ENCODE peak calls at places on chromosome 11, in nine cellular contexts. B, U, S, Y, K, I, X, P and N are unnamed samples.

GRCh38 chr11:111399187-111400031 is 20.3 kb upstream of the POU2AF1 start:
- ATAC-seq in B (no peak), U (no peak), S (no peak), Y (no peak), K (no peak), I (no peak), X (no peak), P (no peak), N (no peak)

GRCh38 chr11:82003671-82004148 is 730.0 kb downstream of the FAM181B start:
- ATAC-seq in B (no peak), U (peak; percentile 38), S (no peak), Y (peak; percentile 89), K (no peak), I (no peak), X (no peak), P (no peak), N (peak; percentile 49)

GRCh38 chr11:26522912-26523610 is 49.0 kb downstream of the MUC15 start:
- ATAC-seq in B (no peak), U (no peak), S (peak; percentile 25), Y (peak; percentile 39), K (no peak), I (no peak), X (no peak), P (no peak), N (no peak)

GRCh38 chr11:74895340-74896116 is 53.4 kb downstream of the XRRA1 start:
- ATAC-seq in B (peak; percentile 95), U (no peak), S (no peak), Y (no peak), K (no peak), I (no peak), X (no peak), P (no peak), N (no peak)

GRCh38 chr11:7072401-7073028 is 16.3 kb upstream of the RBMXL2 start:
- ATAC-seq in B (no peak), U (no peak), S (no peak), Y (peak; percentile 64), K (no peak), I (no peak), X (no peak), P (no peak), N (no peak)

GRCh38 chr11:45988922-45989321 is 66.5 kb downstream of the LARGE2 start:
- ATAC-seq in B (no peak), U (no peak), S (no peak), Y (no peak), K (no peak), I (no peak), X (no peak), P (no peak), N (no peak)

GRCh38 chr11:129374993-129375721 is 491 bp upstream of the BARX2 start:
- ATAC-seq in B (peak; percentile 35), U (peak; percentile 67), S (peak; percentile 73), Y (peak; percentile 73), K (peak; percentile 79), I (no peak), X (no peak), P (peak; percentile 21), N (peak; percentile 6)

GRCh38 chr11:8863838-8864237 is 47.2 kb upstream of the AKIP1 start:
- ATAC-seq in B (no peak), U (no peak), S (peak; percentile 70), Y (peak; percentile 23), K (no peak), I (no peak), X (no peak), P (peak; percentile 84), N (no peak)

GRCh38 chr11:128735935-128736610 is 42.2 kb downstream of the FLI1 start:
- ATAC-seq in B (no peak), U (peak; percentile 85), S (no peak), Y (no peak), K (no peak), I (peak; percentile 68), X (peak; percentile 59), P (no peak), N (peak; percentile 44)

GRCh38 chr11:130002846-130003716 is 446 bp upstream of the PRDM10 start:
- ATAC-seq in B (peak; percentile 90), U (peak; percentile 84), S (peak; percentile 77), Y (peak; percentile 82), K (peak; percentile 85), I (peak; percentile 79), X (peak; percentile 75), P (peak; percentile 83), N (peak; percentile 80)

GRCh38 chr11:27087425-27087824 is 46.8 kb downstream of the BBOX1 start:
- ATAC-seq in B (no peak), U (no peak), S (peak; percentile 75), Y (peak; percentile 67), K (no peak), I (no peak), X (no peak), P (peak; percentile 36), N (no peak)

GRCh38 chr11:71998649-71999310 is at the start of gene IL18BP:
- ATAC-seq in B (peak; percentile 24), U (peak; percentile 55), S (no peak), Y (no peak), K (no peak), I (peak; percentile 83), X (peak; percentile 76), P (no peak), N (peak; percentile 38)

GRCh38 chr11:69227271-69227670 is 66.7 kb upstream of the MYEOV start:
- ATAC-seq in B (no peak), U (no peak), S (no peak), Y (no peak), K (no peak), I (no peak), X (no peak), P (no peak), N (no peak)

GRCh38 chr11:19026862-19027261 is 33.7 kb downstream of the MRGPRX2 start:
- ATAC-seq in B (peak; percentile 48), U (no peak), S (no peak), Y (no peak), K (no peak), I (no peak), X (no peak), P (no peak), N (peak; percentile 67)

GRCh38 chr11:79336740-79337517 is 103.9 kb downstream of the TENM4 start:
- ATAC-seq in B (no peak), U (no peak), S (no peak), Y (no peak), K (no peak), I (no peak), X (no peak), P (peak; percentile 54), N (no peak)

GRCh38 chr11:73277467-73277866 is 5.3 kb downstream of the P2RY6 start:
- ATAC-seq in B (no peak), U (no peak), S (no peak), Y (no peak), K (no peak), I (no peak), X (no peak), P (no peak), N (no peak)

GRCh38 chr11:112440518-112440917 is 179.9 kb upstream of the PLET1 start:
- ATAC-seq in B (no peak), U (no peak), S (no peak), Y (no peak), K (no peak), I (no peak), X (no peak), P (no peak), N (no peak)

GRCh38 chr11:133326332-133326731 is 206.0 kb downstream of the OPCML start:
- ATAC-seq in B (no peak), U (peak; percentile 35), S (no peak), Y (no peak), K (no peak), I (no peak), X (no peak), P (no peak), N (no peak)

GRCh38 chr11:33234397-33235168 is 22.6 kb upstream of the HIPK3 start:
- ATAC-seq in B (peak; percentile 41), U (no peak), S (no peak), Y (no peak), K (peak; percentile 15), I (no peak), X (no peak), P (peak; percentile 68), N (no peak)

GRCh38 chr11:134468796-134469195 is 56.8 kb upstream of the B3GAT1 start:
- ATAC-seq in B (no peak), U (no peak), S (no peak), Y (no peak), K (no peak), I (no peak), X (no peak), P (no peak), N (no peak)

GRCh38 chr11:126297004-126297403 is 6.9 kb upstream of the DCPS start:
- ATAC-seq in B (no peak), U (no peak), S (no peak), Y (no peak), K (no peak), I (no peak), X (no peak), P (no peak), N (no peak)

GRCh38 chr11:74650498-74650897 is 58.1 kb downstream of the POLD3 start:
- ATAC-seq in B (peak; percentile 92), U (no peak), S (no peak), Y (no peak), K (no peak), I (no peak), X (no peak), P (peak; percentile 93), N (no peak)

GRCh38 chr11:47992959-47993820 is 12.8 kb downstream of the PTPRJ start:
- ATAC-seq in B (no peak), U (peak; percentile 49), S (peak; percentile 71), Y (peak; percentile 45), K (no peak), I (no peak), X (no peak), P (peak; percentile 96), N (peak; percentile 57)

GRCh38 chr11:61917043-61917356 is 366 bp downstream of the RAB3IL1 start:
- ATAC-seq in B (no peak), U (peak; percentile 22), S (no peak), Y (no peak), K (no peak), I (peak; percentile 14), X (peak; percentile 28), P (no peak), N (no peak)

GRCh38 chr11:131290111-131290510 is 80.3 kb upstream of the NTM start:
- ATAC-seq in B (no peak), U (no peak), S (no peak), Y (no peak), K (no peak), I (no peak), X (no peak), P (no peak), N (no peak)

GRCh38 chr11:102288745-102289083 is 28.6 kb upstream of the BIRC3 start:
- ATAC-seq in B (no peak), U (no peak), S (no peak), Y (no peak), K (no peak), I (no peak), X (no peak), P (no peak), N (no peak)

GRCh38 chr11:95660038-95660437 is 129.5 kb downstream of the FAM76B start:
- ATAC-seq in B (no peak), U (peak; percentile 43), S (no peak), Y (no peak), K (no peak), I (no peak), X (no peak), P (no peak), N (no peak)

GRCh38 chr11:124898711-124899110 is 1.0 kb upstream of the ROBO4 start:
- ATAC-seq in B (peak; percentile 56), U (no peak), S (peak; percentile 62), Y (peak; percentile 35), K (peak; percentile 40), I (no peak), X (no peak), P (peak; percentile 65), N (no peak)